ENCODE peak calls at places on chromosome 12, in six cellular contexts. K is aorta, P is fibroblast of lung, Z is choroid plexus epithelial cell, Y is adrenal gland, O is A673. T is an unnamed sample.

GRCh38 chr12:3523058-3523457 is 32.1 kb downstream of the PRMT8 start:
- DNase-seq in K (no peak), P (no peak), Z (peak), Y (no peak), O (peak), T (no peak)

GRCh38 chr12:52119398-52120254 is 40.1 kb downstream of the SMIM41 start:
- DNase-seq in K (no peak), P (peak), Z (peak), Y (no peak), O (peak), T (peak)

GRCh38 chr12:50222275-50222783 is 55.2 kb upstream of the CERS5 start:
- DNase-seq in K (no peak), P (peak), Z (peak), Y (peak), O (peak), T (peak)

GRCh38 chr12:87952223-87952622 is 77.0 kb downstream of the C12orf50 start:
- DNase-seq in K (no peak), P (no peak), Z (no peak), Y (no peak), O (no peak), T (no peak)

GRCh38 chr12:103673487-103673886 is 86.4 kb downstream of the STAB2 start:
- DNase-seq in K (no peak), P (no peak), Z (no peak), Y (no peak), O (no peak), T (no peak)

GRCh38 chr12:57575771-57576612 is 15.0 kb upstream of the PIP4K2C start:
- DNase-seq in K (no peak), P (no peak), Z (no peak), Y (no peak), O (no peak), T (no peak)

GRCh38 chr12:120468271-120468845 is 1.2 kb downstream of the SRSF9 start:
- DNase-seq in K (peak), P (peak), Z (peak), Y (peak), O (peak), T (peak)

GRCh38 chr12:69998011-69998410 is 173.0 kb downstream of the MYRFL start:
- DNase-seq in K (no peak), P (no peak), Z (no peak), Y (no peak), O (no peak), T (no peak)

GRCh38 chr12:88600272-88600671 is 20.0 kb upstream of the KITLG start:
- DNase-seq in K (no peak), P (peak), Z (peak), Y (no peak), O (no peak), T (peak)

GRCh38 chr12:91704446-91704845 is 441.2 kb downstream of the BTG1 start:
- DNase-seq in K (no peak), P (peak), Z (peak), Y (no peak), O (no peak), T (peak)

GRCh38 chr12:121196902-121197301 is 13.0 kb upstream of the P2RX4 start:
- DNase-seq in K (no peak), P (peak), Z (no peak), Y (no peak), O (no peak), T (no peak)

GRCh38 chr12:66964629-66965028 is 285.8 kb upstream of the GRIP1 start:
- DNase-seq in K (no peak), P (peak), Z (peak), Y (no peak), O (no peak), T (no peak)

GRCh38 chr12:131947482-131948027 is 2.2 kb upstream of the EP400 start:
- DNase-seq in K (peak), P (no peak), Z (no peak), Y (peak), O (no peak), T (no peak)

GRCh38 chr12:107732365-107732764 is 28.6 kb downstream of the PRDM4 start:
- DNase-seq in K (no peak), P (no peak), Z (no peak), Y (no peak), O (no peak), T (no peak)

GRCh38 chr12:69430942-69431603 is 39.1 kb upstream of the FRS2 start:
- DNase-seq in K (no peak), P (no peak), Z (no peak), Y (peak), O (no peak), T (no peak)

GRCh38 chr12:106982229-106982628 is 4.7 kb downstream of the MTERF2 start:
- DNase-seq in K (no peak), P (no peak), Z (no peak), Y (no peak), O (no peak), T (no peak)

GRCh38 chr12:33634544-33634943 is 194.9 kb upstream of the SYT10 start:
- DNase-seq in K (no peak), P (no peak), Z (no peak), Y (no peak), O (no peak), T (no peak)

GRCh38 chr12:132163911-132164288 is 19.6 kb downstream of the NOC4L start:
- DNase-seq in K (no peak), P (no peak), Z (no peak), Y (no peak), O (peak), T (no peak)

GRCh38 chr12:50707396-50707795 is 56.5 kb upstream of the ATF1 start:
- DNase-seq in K (no peak), P (no peak), Z (no peak), Y (no peak), O (no peak), T (no peak)

GRCh38 chr12:83573676-83574075 is 887.0 kb downstream of the TMTC2 start:
- DNase-seq in K (no peak), P (peak), Z (peak), Y (peak), O (no peak), T (peak)

GRCh38 chr12:131312793-131313545 is 359.3 kb downstream of the ADGRD1 start:
- DNase-seq in K (no peak), P (no peak), Z (no peak), Y (no peak), O (no peak), T (no peak)

GRCh38 chr12:57157588-57158173 is 10.3 kb upstream of the LRP1-AS start:
- DNase-seq in K (no peak), P (no peak), Z (no peak), Y (no peak), O (no peak), T (no peak)

GRCh38 chr12:76871751-76872150 is 7.1 kb downstream of the CSRP2 start:
- DNase-seq in K (no peak), P (peak), Z (no peak), Y (no peak), O (no peak), T (no peak)

GRCh38 chr12:47736877-47737676 is 11.8 kb upstream of the ENDOU start:
- DNase-seq in K (peak), P (peak), Z (peak), Y (peak), O (no peak), T (peak)

GRCh38 chr12:117903441-117903840 is 65.3 kb downstream of the KSR2 start:
- DNase-seq in K (no peak), P (no peak), Z (no peak), Y (no peak), O (no peak), T (no peak)

GRCh38 chr12:28191690-28192089 is 1.4 kb downstream of the CCDC91 start:
- DNase-seq in K (no peak), P (peak), Z (peak), Y (no peak), O (no peak), T (no peak)

GRCh38 chr12:131928080-131928764 is 854 bp upstream of the PUS1 start:
- DNase-seq in K (no peak), P (peak), Z (peak), Y (no peak), O (no peak), T (peak)

GRCh38 chr12:71691504-71692129 is 5.7 kb downstream of the TMEM19 start:
- DNase-seq in K (no peak), P (no peak), Z (no peak), Y (no peak), O (no peak), T (no peak)

GRCh38 chr12:131850856-131851559 is 22.8 kb downstream of the MMP17 start:
- DNase-seq in K (no peak), P (no peak), Z (peak), Y (peak), O (no peak), T (no peak)

GRCh38 chr12:118034429-118035193 is 18.1 kb downstream of the RFC5 start:
- DNase-seq in K (no peak), P (peak), Z (peak), Y (no peak), O (peak), T (peak)

GRCh38 chr12:96237465-96238077 is 43.4 kb downstream of the ELK3 start:
- DNase-seq in K (peak), P (peak), Z (peak), Y (peak), O (no peak), T (peak)

GRCh38 chr12:53789570-53789969 is 37.8 kb upstream of the CISTR start:
- DNase-seq in K (no peak), P (no peak), Z (no peak), Y (no peak), O (no peak), T (no peak)

GRCh38 chr12:120013659-120014380 is 24.8 kb downstream of the BICDL1 start:
- DNase-seq in K (no peak), P (no peak), Z (no peak), Y (no peak), O (no peak), T (peak)

GRCh38 chr12:44465139-44465538 is 411.0 kb downstream of the NELL2 start:
- DNase-seq in K (no peak), P (no peak), Z (no peak), Y (no peak), O (peak), T (no peak)

GRCh38 chr12:129002447-129002846 is 149.2 kb downstream of the GLT1D1 start:
- DNase-seq in K (no peak), P (no peak), Z (no peak), Y (no peak), O (no peak), T (no peak)

GRCh38 chr12:126772171-126772864 is 1494.7 kb upstream of the TMEM132C start:
- DNase-seq in K (no peak), P (peak), Z (peak), Y (no peak), O (peak), T (peak)

GRCh38 chr12:4115570-4115969 is 158.0 kb upstream of the CCND2 start:
- DNase-seq in K (no peak), P (no peak), Z (no peak), Y (no peak), O (no peak), T (no peak)

GRCh38 chr12:6273931-6274687 is 36.4 kb upstream of the PLEKHG6 start:
- DNase-seq in K (peak), P (no peak), Z (no peak), Y (no peak), O (no peak), T (no peak)

GRCh38 chr12:92914170-92914569 is 14.9 kb downstream of the EEA1 start:
- DNase-seq in K (no peak), P (no peak), Z (no peak), Y (no peak), O (no peak), T (no peak)

GRCh38 chr12:115209230-115209629 is 525.3 kb upstream of the TBX3 start:
- DNase-seq in K (no peak), P (no peak), Z (no peak), Y (no peak), O (no peak), T (peak)
- H3K4me3 ChIP-seq in K (no peak), P (no peak), Z (no peak), Y (no peak), O (no peak), T (no peak)

GRCh38 chr12:100164153-100164704 is 21.6 kb upstream of the BLTP3B start:
- DNase-seq in K (no peak), P (no peak), Z (no peak), Y (no peak), O (no peak), T (no peak)
- H3K4me3 ChIP-seq in K (no peak), P (no peak), Z (peak), Y (peak), O (peak), T (peak)

DNA sequence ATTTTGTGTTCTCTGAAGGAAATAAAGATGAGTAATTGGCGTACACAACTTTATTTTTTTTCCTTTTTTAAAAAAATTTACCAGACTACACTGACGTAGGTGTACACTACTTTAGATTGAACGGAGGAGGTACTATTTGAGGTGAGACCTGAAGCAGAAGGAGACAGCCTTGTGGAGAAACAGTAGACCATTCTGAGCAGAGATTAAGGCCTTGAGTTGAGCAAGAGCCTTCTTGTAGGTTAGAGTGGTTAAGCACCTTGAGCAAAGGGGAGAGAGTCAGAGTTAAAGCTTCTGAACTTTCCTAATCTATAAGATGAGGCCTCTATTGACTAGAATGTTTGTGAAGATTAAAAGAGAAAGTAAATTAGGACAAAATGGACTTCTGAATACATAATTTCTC is 2.5 kb downstream of the LEMD3 start:
- DNase-seq in K (no peak), P (no peak), Z (peak), Y (no peak), O (no peak), T (peak)
- H3K4me3 ChIP-seq in K (peak), P (peak), Z (peak), Y (peak), O (peak), T (peak)

GRCh38 chr12:13198240-13198639 is 1.7 kb downstream of the EMP1 start:
- DNase-seq in K (no peak), P (no peak), Z (no peak), Y (no peak), O (no peak), T (no peak)

GRCh38 chr12:13197526-13198141 is 1.1 kb downstream of the EMP1 start:
- DNase-seq in K (no peak), P (no peak), Z (no peak), Y (no peak), O (peak), T (peak)

GRCh38 chr12:13203028-13203922 is 6.7 kb downstream of the EMP1 start:
- DNase-seq in K (peak), P (no peak), Z (peak), Y (no peak), O (peak), T (peak)

GRCh38 chr12:13198921-13199320 is 2.4 kb downstream of the EMP1 start:
- DNase-seq in K (no peak), P (peak), Z (peak), Y (no peak), O (no peak), T (peak)

DNA sequence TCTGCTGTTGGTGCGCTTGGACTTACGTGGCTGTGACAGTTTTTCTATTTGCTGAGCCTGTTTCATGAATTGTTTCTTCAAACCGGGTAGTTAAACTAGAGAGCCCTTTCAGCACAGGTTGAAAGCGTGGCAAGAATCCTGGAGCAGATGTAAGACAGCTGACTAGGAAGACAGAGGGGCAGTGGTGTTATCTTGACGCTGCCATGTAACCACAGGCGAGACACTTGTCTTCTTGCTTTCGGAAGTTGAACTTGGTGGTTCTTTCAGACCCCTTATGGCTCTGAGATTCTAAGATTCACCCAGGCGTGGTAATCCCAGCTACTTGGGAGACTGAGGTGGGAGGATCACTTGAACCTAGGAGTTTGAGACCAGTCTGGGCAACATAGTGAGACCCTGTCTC is 4.3 kb downstream of the EMP1 start:
- DNase-seq in K (no peak), P (no peak), Z (no peak), Y (no peak), O (no peak), T (no peak)
- H3K4me3 ChIP-seq in K (no peak), P (no peak), Z (no peak), Y (no peak), O (no peak), T (no peak)

GRCh38 chr12:63415357-63415756 is 252.9 kb downstream of the DPY19L2 start:
- DNase-seq in K (no peak), P (no peak), Z (no peak), Y (no peak), O (no peak), T (no peak)

GRCh38 chr12:63420206-63420644 is 248.1 kb downstream of the DPY19L2 start:
- DNase-seq in K (no peak), P (peak), Z (peak), Y (peak), O (peak), T (peak)

GRCh38 chr12:63416788-63417187 is 251.5 kb downstream of the DPY19L2 start:
- DNase-seq in K (no peak), P (no peak), Z (no peak), Y (no peak), O (no peak), T (no peak)

GRCh38 chr12:63423839-63424238 is 244.5 kb downstream of the DPY19L2 start:
- DNase-seq in K (no peak), P (no peak), Z (no peak), Y (no peak), O (no peak), T (no peak)

GRCh38 chr12:63419119-63419518 is 249.2 kb downstream of the DPY19L2 start:
- DNase-seq in K (no peak), P (peak), Z (no peak), Y (no peak), O (no peak), T (no peak)
- H3K4me3 ChIP-seq in K (no peak), P (no peak), Z (no peak), Y (no peak), O (no peak), T (no peak)

GRCh38 chr12:2359725-2360629 is 307.2 kb downstream of the CACNA1C start:
- DNase-seq in K (no peak), P (no peak), Z (no peak), Y (no peak), O (no peak), T (no peak)
- H3K4me3 ChIP-seq in K (no peak), P (no peak), Z (no peak), Y (no peak), O (no peak), T (no peak)

DNA sequence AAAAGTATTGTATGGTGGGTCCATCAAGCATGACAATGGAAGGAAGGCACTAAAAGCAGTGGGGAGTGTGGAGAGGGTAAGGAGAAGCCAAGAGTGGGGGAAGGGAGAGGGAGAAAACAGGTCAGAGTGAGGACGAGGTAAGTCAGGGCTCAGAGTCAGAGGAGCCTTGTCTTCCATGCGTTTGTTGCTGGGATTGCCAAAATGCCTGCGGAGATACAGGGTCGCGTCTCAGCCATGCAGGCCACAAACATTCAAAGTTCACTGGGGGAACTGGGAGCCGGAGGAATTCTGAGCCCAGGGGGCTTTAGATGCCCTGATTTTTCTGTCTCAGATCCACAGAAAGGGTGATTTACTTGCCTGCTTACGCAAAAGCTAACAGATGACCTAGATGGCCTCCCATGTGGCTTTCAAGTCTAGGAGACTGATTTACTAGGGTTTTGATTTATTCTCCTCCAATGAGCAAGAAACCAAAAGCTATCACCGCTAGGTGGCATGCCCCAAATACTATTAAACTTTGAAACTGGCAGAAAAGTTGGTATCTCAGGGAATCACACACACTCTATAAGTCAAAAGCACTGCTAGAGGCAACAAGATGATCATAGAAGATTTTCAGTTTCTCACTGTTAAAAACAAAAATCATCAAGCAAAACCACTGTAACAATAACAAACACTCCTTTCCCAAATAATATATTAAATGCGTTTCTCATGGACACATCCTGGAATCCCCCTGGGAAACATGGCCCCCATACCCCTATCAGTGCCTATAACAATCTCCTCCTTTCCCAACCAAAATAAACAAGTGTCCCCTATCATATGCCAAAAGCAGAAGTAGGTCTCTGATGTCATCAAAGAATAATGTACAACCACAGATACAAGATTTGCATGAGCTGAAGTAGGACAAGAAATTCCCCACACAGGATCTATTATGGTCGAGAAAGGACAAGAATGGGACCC is 26.6 kb upstream of the MDM1 start:
- DNase-seq in K (no peak), P (peak), Z (peak), Y (peak), O (peak), T (peak)
- H3K4me3 ChIP-seq in K (no peak), P (no peak), Z (no peak), Y (no peak), O (no peak), T (no peak)

DNA sequence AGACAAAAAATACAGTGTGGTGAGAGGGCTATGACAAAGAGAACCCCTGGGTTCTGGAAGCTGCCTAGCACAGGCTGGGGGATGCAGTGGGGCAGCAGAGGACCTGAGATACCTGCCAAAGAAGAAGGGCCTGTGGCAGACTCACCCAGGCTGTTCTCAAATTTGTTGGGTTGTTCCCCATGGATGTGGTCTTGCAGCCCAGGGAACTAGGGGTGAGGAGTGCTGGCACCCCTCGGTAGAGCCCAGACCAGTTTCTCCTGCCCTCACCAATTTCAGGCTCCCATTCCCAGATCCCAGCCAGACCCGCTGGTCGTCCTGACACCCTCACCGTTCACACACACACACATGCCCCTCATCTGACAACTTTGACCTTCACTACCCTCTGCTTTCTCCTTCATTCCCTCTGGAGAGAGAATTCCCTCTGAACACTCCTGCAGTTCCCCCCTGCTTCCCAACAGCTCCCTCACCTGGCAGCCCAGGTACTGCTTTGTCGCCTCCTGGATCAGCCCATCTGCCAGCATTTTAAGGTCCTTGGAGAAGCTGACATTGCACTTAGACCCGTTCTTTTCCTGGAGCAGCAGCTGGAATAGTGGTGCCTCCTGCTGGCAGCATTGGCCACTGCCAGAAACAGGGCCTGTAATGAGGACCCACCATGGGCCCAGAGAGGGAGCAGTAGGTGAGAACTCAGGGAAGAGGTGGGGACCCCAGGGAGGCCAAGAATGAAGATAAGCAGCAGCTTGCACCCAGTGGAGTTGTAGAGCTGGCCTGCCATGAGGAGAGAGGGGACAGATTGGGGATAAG is 5.9 kb upstream of the GDF11 start:
- DNase-seq in K (peak), P (peak), Z (peak), Y (peak), O (peak), T (peak)
- H3K4me3 ChIP-seq in K (no peak), P (no peak), Z (no peak), Y (no peak), O (no peak), T (no peak)